ENCODE peak calls at places on chromosomes 11 and 22, in five cellular contexts. One of them, this sample, is unnamed.

GRCh38 chr11:19162946-19163345 is 38.8 kb downstream of the CSRP3 start:
- DNase-seq in A549: no peak
- DNase-seq in K562: no peak
- DNase-seq in HepG2: no peak
- DNase-seq in endothelial cell of umbilical vein: no peak
- DNase-seq in this sample: no peak

GRCh38 chr11:128497057-128497957 is 90.1 kb downstream of the ETS1 start:
- DNase-seq in A549: peak; percentile 86
- DNase-seq in K562: no peak
- DNase-seq in HepG2: no peak
- DNase-seq in endothelial cell of umbilical vein: peak; percentile 96
- DNase-seq in this sample: no peak

GRCh38 chr11:7245341-7245740 is 6.4 kb upstream of the SYT9 start:
- DNase-seq in A549: no peak
- DNase-seq in K562: no peak
- DNase-seq in HepG2: no peak
- DNase-seq in endothelial cell of umbilical vein: no peak
- DNase-seq in this sample: no peak

GRCh38 chr11:43943357-43943930 is 1.0 kb downstream of the C11orf96 start:
- DNase-seq in A549: no peak
- DNase-seq in K562: peak; percentile 20
- DNase-seq in HepG2: no peak
- DNase-seq in endothelial cell of umbilical vein: peak; percentile 42
- DNase-seq in this sample: no peak

GRCh38 chr22:49369726-49370717 is 457.7 kb downstream of the BRD1 start:
- DNase-seq in A549: no peak
- DNase-seq in K562: no peak
- DNase-seq in HepG2: no peak
- DNase-seq in endothelial cell of umbilical vein: no peak
- DNase-seq in this sample: no peak

GRCh38 chr11:31412946-31413345 is 43.3 kb downstream of the DNAJC24 start:
- DNase-seq in A549: no peak
- DNase-seq in K562: no peak
- DNase-seq in HepG2: no peak
- DNase-seq in endothelial cell of umbilical vein: no peak
- DNase-seq in this sample: no peak

GRCh38 chr11:60377737-60378136 is 595 bp upstream of the MS4A7 start:
- DNase-seq in A549: no peak
- DNase-seq in K562: no peak
- DNase-seq in HepG2: no peak
- DNase-seq in endothelial cell of umbilical vein: no peak
- DNase-seq in this sample: no peak

GRCh38 chr22:45424241-45424731 is 10.8 kb downstream of the RIBC2 start:
- DNase-seq in A549: no peak
- DNase-seq in K562: no peak
- DNase-seq in HepG2: no peak
- DNase-seq in endothelial cell of umbilical vein: no peak
- DNase-seq in this sample: no peak

DNA sequence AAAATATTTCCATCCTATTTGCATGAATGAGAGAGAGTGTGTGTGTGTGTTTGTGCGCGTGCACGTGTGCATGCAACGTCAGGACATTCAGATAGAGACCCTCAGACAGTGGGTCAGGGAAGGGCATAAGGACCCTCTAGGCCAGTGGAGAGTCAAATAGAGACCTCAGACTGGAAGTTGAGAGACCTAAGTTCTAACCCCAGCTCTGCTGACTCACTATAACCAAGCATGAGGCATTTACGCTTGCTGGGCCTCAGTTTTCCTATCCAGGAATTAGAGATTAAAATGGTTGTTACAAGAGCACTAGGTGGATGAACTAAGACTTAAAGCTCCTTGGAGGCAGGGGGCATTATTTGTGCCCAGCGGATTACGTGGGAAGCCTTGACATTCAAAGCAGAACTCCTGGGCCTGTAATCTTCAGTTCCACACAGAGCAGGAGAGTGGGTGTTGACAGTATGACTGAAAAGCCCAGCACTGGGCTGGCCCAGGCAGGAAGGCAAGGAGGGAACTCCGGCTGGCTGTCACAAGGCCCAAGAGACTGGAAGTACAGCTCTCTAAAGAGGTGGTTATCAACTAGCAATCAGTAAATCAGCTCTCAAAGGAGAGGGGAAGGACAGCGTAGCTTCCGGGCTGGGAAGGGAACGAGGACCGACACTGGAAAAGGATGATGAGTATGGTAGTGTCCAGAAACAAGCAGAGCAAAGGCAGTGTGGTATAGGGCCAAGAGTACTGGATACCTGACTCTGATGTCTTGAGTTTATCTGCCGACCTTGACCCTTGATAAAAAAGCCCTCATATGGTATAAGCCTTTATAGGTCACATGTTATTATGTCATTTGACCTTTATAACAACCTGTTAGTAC is 9.2 kb downstream of the RHOG start:
- DNase-seq in A549: no peak
- DNase-seq in K562: peak; percentile 82
- DNase-seq in HepG2: no peak
- DNase-seq in endothelial cell of umbilical vein: no peak
- DNase-seq in this sample: no peak
- TF ChIP-seq POLR2A in A549: no peak
- TF ChIP-seq POLR2A in K562: no peak
- TF ChIP-seq POLR2A in HepG2: no peak
- TF ChIP-seq POLR2A in endothelial cell of umbilical vein: no peak
- TF ChIP-seq POLR2A in this sample: no peak

DNA sequence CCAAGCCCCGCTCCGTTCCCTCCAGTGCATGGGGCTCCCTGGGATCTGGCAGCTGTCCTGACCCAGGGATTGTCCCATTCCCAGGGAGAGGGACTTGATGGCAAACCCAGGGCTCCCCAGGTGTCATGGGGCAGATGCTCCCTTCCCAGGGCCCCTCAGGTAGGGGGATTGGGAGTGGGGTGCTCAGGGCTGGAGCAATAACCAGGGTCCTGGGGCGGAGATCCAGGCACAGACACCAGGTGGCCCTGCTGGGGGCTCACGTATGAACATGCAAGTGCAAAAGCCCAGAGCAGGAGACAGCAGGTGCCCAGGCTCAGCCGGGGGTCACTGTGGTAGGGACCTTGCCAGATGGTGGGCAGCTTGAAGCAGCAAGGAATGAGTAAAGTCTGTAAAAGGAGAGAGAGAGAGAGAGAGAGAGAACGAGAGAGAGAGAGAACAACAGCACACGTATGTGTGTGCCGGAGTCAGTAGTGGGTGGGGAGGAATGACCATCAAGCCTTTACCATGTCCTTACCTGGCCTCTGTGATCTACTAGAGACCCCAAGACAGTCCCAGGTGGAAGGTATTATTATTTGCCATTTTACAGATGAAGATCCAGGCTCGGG is 19.3 kb upstream of the MPPED1 start:
- DNase-seq in A549: no peak
- DNase-seq in K562: no peak
- DNase-seq in HepG2: no peak
- DNase-seq in endothelial cell of umbilical vein: no peak
- DNase-seq in this sample: no peak
- TF ChIP-seq JUN in A549: no peak
- TF ChIP-seq JUN in K562: no peak
- TF ChIP-seq JUN in HepG2: no peak
- TF ChIP-seq JUN in endothelial cell of umbilical vein: no peak
- TF ChIP-seq JUN in this sample: no peak

GRCh38 chr22:20130739-20131592 is 638 bp upstream of the ZDHHC8 start:
- DNase-seq in A549: peak; percentile 47
- DNase-seq in K562: peak; percentile 95
- DNase-seq in HepG2: peak; percentile 28
- DNase-seq in endothelial cell of umbilical vein: peak; percentile 82
- DNase-seq in this sample: peak; percentile 82
- TF ChIP-seq POLR2A in A549: no peak
- TF ChIP-seq POLR2A in K562: no peak
- TF ChIP-seq POLR2A in HepG2: peak; percentile 46
- TF ChIP-seq POLR2A in endothelial cell of umbilical vein: no peak
- TF ChIP-seq POLR2A in this sample: no peak

DNA sequence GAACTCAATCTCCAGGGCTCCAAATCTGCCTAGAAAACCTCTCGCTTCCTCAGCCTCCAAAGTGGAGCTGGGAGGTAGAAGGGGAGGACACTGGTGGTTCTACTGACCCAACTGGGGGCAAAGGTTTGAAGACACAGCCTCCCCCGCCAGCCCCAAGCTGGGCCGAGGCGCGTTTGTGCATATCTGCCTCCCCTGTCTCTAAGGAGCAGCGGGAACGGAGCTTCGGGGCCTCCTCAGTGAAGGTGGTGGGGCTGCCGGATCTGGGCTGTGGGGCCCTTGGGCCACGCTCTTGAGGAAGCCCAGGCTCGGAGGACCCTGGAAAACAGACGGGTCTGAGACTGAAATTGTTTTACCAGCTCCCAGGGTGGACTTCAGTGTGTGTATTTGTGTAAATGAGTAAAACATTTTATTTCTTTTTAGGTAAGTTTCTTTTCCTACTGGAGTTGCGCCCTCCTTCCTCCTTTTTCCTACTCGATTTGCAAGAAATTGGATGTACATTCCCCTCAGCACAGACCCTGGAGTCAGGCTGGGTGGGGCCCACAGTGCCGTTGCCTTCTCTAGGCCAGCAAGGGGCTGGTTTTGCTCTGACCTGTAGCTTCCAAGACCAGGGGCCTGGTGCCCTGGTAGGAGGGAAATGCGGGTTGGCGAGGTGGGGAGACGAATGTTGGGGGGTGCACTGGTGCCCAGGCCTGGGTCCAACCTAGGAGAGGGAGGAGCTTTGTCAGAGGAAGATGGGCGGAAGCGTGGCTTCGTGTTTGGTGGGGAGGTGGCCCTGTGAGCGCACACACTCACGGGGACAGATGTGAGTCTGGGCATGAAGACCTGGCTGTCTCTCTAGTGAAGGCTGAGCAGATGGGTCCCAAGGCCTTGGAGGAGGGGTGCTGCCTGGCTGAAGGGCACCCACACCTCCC is 50.6 kb downstream of the ST14 start:
- DNase-seq in A549: no peak
- DNase-seq in K562: no peak
- DNase-seq in HepG2: no peak
- DNase-seq in endothelial cell of umbilical vein: no peak
- DNase-seq in this sample: no peak
- TF ChIP-seq JUN in A549: no peak
- TF ChIP-seq JUN in K562: no peak
- TF ChIP-seq JUN in HepG2: no peak
- TF ChIP-seq JUN in endothelial cell of umbilical vein: no peak
- TF ChIP-seq JUN in this sample: no peak

GRCh38 chr11:607020-607780 is 8.6 kb downstream of the IRF7 start:
- DNase-seq in A549: no peak
- DNase-seq in K562: no peak
- DNase-seq in HepG2: no peak
- DNase-seq in endothelial cell of umbilical vein: no peak
- DNase-seq in this sample: no peak

GRCh38 chr11:610146-610801 is 5.5 kb downstream of the IRF7 start:
- DNase-seq in A549: no peak
- DNase-seq in K562: no peak
- DNase-seq in HepG2: no peak
- DNase-seq in endothelial cell of umbilical vein: no peak
- DNase-seq in this sample: no peak

GRCh38 chr11:607971-608659 is 7.6 kb downstream of the IRF7 start:
- DNase-seq in A549: no peak
- DNase-seq in K562: no peak
- DNase-seq in HepG2: no peak
- DNase-seq in endothelial cell of umbilical vein: no peak
- DNase-seq in this sample: no peak

GRCh38 chr11:609355-609811 is 6.4 kb downstream of the IRF7 start:
- DNase-seq in A549: no peak
- DNase-seq in K562: no peak
- DNase-seq in HepG2: no peak
- DNase-seq in endothelial cell of umbilical vein: no peak
- DNase-seq in this sample: no peak

DNA sequence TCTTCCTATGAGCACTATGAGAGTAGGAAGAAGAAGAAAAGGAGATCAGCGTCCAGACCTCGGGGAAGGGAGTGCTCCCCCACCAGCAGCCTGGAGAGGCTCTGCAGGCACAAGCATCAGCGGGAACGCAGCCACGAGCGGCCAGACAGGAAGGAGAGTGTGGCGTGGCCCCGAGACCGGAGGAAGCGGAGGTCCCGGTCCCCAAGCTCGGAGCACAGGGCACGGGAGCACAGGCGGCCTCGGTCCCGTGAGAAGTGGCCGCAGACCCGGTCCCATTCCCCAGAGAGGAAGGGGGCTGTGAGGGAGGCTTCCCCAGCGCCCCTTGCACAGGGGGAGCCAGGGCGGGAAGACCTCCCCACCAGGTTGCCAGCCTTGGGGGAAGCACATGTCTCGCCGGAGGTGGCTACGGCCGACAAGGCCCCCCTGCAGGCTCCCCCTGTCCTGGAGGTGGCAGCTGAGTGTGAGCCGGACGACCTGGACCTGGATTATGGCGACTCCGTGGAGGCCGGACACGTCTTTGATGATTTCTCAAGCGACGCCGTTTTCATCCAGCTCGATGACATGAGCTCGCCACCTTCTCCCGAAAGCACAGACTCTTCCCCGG is 6.9 kb downstream of the IRF7 start:
- DNase-seq in A549: no peak
- DNase-seq in K562: no peak
- DNase-seq in HepG2: no peak
- DNase-seq in endothelial cell of umbilical vein: no peak
- DNase-seq in this sample: no peak
- TF ChIP-seq POLR2A in A549: no peak
- TF ChIP-seq POLR2A in K562: no peak
- TF ChIP-seq POLR2A in HepG2: no peak
- TF ChIP-seq POLR2A in endothelial cell of umbilical vein: no peak
- TF ChIP-seq POLR2A in this sample: no peak

This sample was measured in H1.